ENCODE peak calls at places on chromosomes 5 and 9, in nine cellular contexts. W, P, N, F, B, Y, L, X and V are unnamed samples.

GRCh38 chr5:139207302-139208000 is 9.3 kb upstream of the SIL1 start:
- DNase-seq in W (no peak), P (no peak), N (no peak), F (no peak), B (no peak), Y (no peak), L (no peak), X (no peak), V (no peak)

GRCh38 chr5:179154991-179155955 is 95.1 kb downstream of the ZNF354C start:
- DNase-seq in W (no peak), P (no peak), N (no peak), F (peak; percentile 64), B (no peak), Y (no peak), L (peak; percentile 41), X (no peak), V (no peak)

GRCh38 chr5:57853929-57854697 is 371.5 kb upstream of the ACTBL2 start:
- DNase-seq in W (no peak), P (no peak), N (no peak), F (no peak), B (no peak), Y (no peak), L (no peak), X (no peak), V (no peak)

GRCh38 chr9:73081979-73082657 is 69.5 kb upstream of the ANXA1 start:
- DNase-seq in W (peak; percentile 41), P (peak; percentile 92), N (peak; percentile 62), F (peak; percentile 23), B (peak; percentile 13), Y (peak; percentile 90), L (no peak), X (no peak), V (peak; percentile 35)

GRCh38 chr5:32490972-32491557 is 46.5 kb upstream of the ZFR start:
- DNase-seq in W (no peak), P (no peak), N (peak; percentile 47), F (no peak), B (no peak), Y (no peak), L (no peak), X (no peak), V (no peak)

GRCh38 chr5:150548123-150548522 is 40.2 kb downstream of the NDST1 start:
- DNase-seq in W (no peak), P (no peak), N (no peak), F (no peak), B (no peak), Y (no peak), L (no peak), X (no peak), V (no peak)

GRCh38 chr5:14678773-14679334 is 14.3 kb downstream of the OTULIN start:
- DNase-seq in W (no peak), P (no peak), N (no peak), F (no peak), B (no peak), Y (no peak), L (no peak), X (no peak), V (no peak)

GRCh38 chr5:138149530-138149929 is 10.3 kb upstream of the NME5 start:
- DNase-seq in W (no peak), P (peak; percentile 17), N (no peak), F (no peak), B (no peak), Y (no peak), L (no peak), X (no peak), V (no peak)

GRCh38 chr9:112299514-112299913 is 33.9 kb downstream of the PTBP3 start:
- DNase-seq in W (no peak), P (peak; percentile 61), N (peak; percentile 40), F (no peak), B (no peak), Y (peak; percentile 76), L (no peak), X (no peak), V (no peak)

GRCh38 chr5:68479524-68479923 is 264.0 kb downstream of the PIK3R1 start:
- DNase-seq in W (no peak), P (no peak), N (no peak), F (no peak), B (no peak), Y (no peak), L (no peak), X (no peak), V (no peak)

GRCh38 chr5:57166250-57166649 is 7.6 kb upstream of the GPBP1 start:
- DNase-seq in W (no peak), P (peak; percentile 12), N (no peak), F (no peak), B (no peak), Y (no peak), L (no peak), X (no peak), V (peak; percentile 74)

GRCh38 chr9:5854032-5854792 is 21.3 kb upstream of the ERMP1 start:
- DNase-seq in W (no peak), P (no peak), N (no peak), F (no peak), B (no peak), Y (no peak), L (no peak), X (no peak), V (no peak)

GRCh38 chr9:77756449-77756848 is 108.3 kb upstream of the GNA14 start:
- DNase-seq in W (no peak), P (peak; percentile 37), N (peak; percentile 13), F (no peak), B (no peak), Y (no peak), L (no peak), X (no peak), V (no peak)

GRCh38 chr5:105101597-105101996 is 1539.0 kb upstream of the NUDT12 start:
- DNase-seq in W (no peak), P (no peak), N (no peak), F (no peak), B (no peak), Y (no peak), L (no peak), X (no peak), V (no peak)

GRCh38 chr5:134554319-134555222 is 29.1 kb downstream of the JADE2 start:
- DNase-seq in W (no peak), P (peak; percentile 96), N (no peak), F (peak; percentile 83), B (no peak), Y (peak; percentile 60), L (no peak), X (peak; percentile 82), V (no peak)

GRCh38 chr9:85741112-85741874 is 461 bp downstream of the AGTPBP1 start:
- DNase-seq in W (no peak), P (peak; percentile 49), N (peak; percentile 67), F (peak; percentile 78), B (peak; percentile 35), Y (no peak), L (peak; percentile 76), X (no peak), V (no peak)

GRCh38 chr5:87156631-87157030 is 111.1 kb upstream of the RASA1 start:
- DNase-seq in W (no peak), P (no peak), N (no peak), F (no peak), B (no peak), Y (no peak), L (no peak), X (no peak), V (no peak)

GRCh38 chr5:143061161-143061945 is 291.2 kb downstream of the ARHGAP26 start:
- DNase-seq in W (no peak), P (no peak), N (no peak), F (no peak), B (no peak), Y (peak; percentile 73), L (no peak), X (no peak), V (no peak)

GRCh38 chr9:83106772-83107171 is 43.8 kb upstream of the RASEF start:
- DNase-seq in W (no peak), P (no peak), N (no peak), F (no peak), B (no peak), Y (no peak), L (no peak), X (no peak), V (no peak)

GRCh38 chr5:36239370-36240293 is 2.1 kb downstream of the NADK2 start:
- DNase-seq in W (no peak), P (no peak), N (peak; percentile 84), F (no peak), B (no peak), Y (no peak), L (no peak), X (no peak), V (peak; percentile 9)
- H3K4me3 ChIP-seq in W (no peak overlapping the region), P (no peak overlapping the region), N (peak overlapping the region; percentile 76), F (peak overlapping the region; percentile 87), B (peak overlapping the region; percentile 83), Y (no peak overlapping the region), L (no peak overlapping the region), X (no peak overlapping the region), V (peak overlapping the region; percentile 82)

GRCh38 chr9:32291370-32291769 is 93.1 kb upstream of the ACO1 start:
- DNase-seq in W (no peak), P (no peak), N (peak; percentile 72), F (no peak), B (no peak), Y (no peak), L (no peak), X (no peak), V (no peak)

GRCh38 chr9:32289756-32290155 is 94.7 kb upstream of the ACO1 start:
- DNase-seq in W (no peak), P (no peak), N (no peak), F (no peak), B (no peak), Y (no peak), L (no peak), X (no peak), V (no peak)

GRCh38 chr9:32294051-32294600 is 90.3 kb upstream of the ACO1 start:
- DNase-seq in W (no peak), P (no peak), N (no peak), F (no peak), B (no peak), Y (no peak), L (no peak), X (no peak), V (no peak)

DNA sequence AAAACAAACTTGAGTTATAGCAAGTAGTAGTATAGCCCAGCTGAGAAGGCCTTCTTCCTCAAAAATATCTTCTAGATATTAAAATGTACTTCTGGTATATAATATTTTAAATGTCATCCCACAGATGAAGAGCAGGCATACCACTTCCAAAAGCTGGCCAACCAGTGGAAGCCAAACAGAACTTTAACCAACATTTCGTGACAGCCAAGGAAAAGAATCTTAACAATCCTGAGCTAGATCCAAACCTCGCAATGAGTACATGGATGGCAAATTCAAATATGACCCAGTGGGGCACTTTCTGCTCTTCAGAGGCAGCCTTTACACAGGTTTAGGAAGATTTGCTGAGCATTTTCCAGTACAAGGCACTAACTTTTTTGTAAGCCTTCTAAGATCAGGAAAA is 91.8 kb upstream of the ACO1 start:
- DNase-seq in W (no peak), P (no peak), N (peak; percentile 16), F (no peak), B (no peak), Y (no peak), L (no peak), X (no peak), V (no peak)
- TF ChIP-seq MAX in W (no peak), P (no peak), N (no peak), F (no peak), B (no peak), Y (no peak), L (no peak), X (no peak), V (no peak)

GRCh38 chr9:131608469-131609115 is 63.3 kb downstream of the PRRT1B start:
- DNase-seq in W (peak; percentile 39), P (peak; percentile 67), N (peak; percentile 75), F (no peak), B (no peak), Y (peak; percentile 85), L (peak; percentile 72), X (no peak), V (no peak)
- H3K4me3 ChIP-seq in W (no peak overlapping the region), P (no peak overlapping the region), N (no peak overlapping the region), F (peak overlapping the region; percentile 5), B (no peak overlapping the region), Y (no peak overlapping the region), L (peak overlapping the region; percentile 1), X (no peak overlapping the region), V (no peak overlapping the region)

GRCh38 chr5:107668933-107669542 is 1.7 kb downstream of the EFNA5 start:
- DNase-seq in W (no peak), P (peak; percentile 48), N (no peak), F (peak; percentile 24), B (no peak), Y (peak; percentile 48), L (no peak), X (no peak), V (no peak)
- TF ChIP-seq MAX in W (no peak), P (peak; percentile 18), N (no peak), F (no peak), B (no peak), Y (no peak), L (no peak), X (no peak), V (no peak)